ENCODE peak calls at places on chromosomes 1 and 21, in seven cellular contexts. One of them, this sample, is unnamed.

GRCh38 chr1:229192031-229192430 is 78.9 kb upstream of the RAB4A start:
- DNase-seq in astrocyte of the spinal cord: no peak
- DNase-seq in AG10803: peak; percentile 58
- DNase-seq in fibroblast of pulmonary artery: peak; percentile 69
- DNase-seq in PC-9: peak; percentile 67
- DNase-seq in A549: no peak
- DNase-seq in stomach: no peak
- DNase-seq in this sample: peak; percentile 62

GRCh38 chr1:163824490-163824889 is 502.7 kb downstream of the NUF2 start:
- DNase-seq in A549: no peak
- DNase-seq in PC-9: no peak
- DNase-seq in stomach: no peak
- DNase-seq in fibroblast of pulmonary artery: no peak
- DNase-seq in astrocyte of the spinal cord: no peak
- DNase-seq in AG10803: no peak
- DNase-seq in this sample: no peak

GRCh38 chr1:184362876-184363275 is 24.0 kb upstream of the C1orf21 start:
- DNase-seq in astrocyte of the spinal cord: no peak
- DNase-seq in A549: no peak
- DNase-seq in fibroblast of pulmonary artery: peak; percentile 81
- DNase-seq in PC-9: no peak
- DNase-seq in stomach: no peak
- DNase-seq in AG10803: peak; percentile 72
- DNase-seq in this sample: peak; percentile 39

GRCh38 chr1:109281680-109282496 is 1.1 kb downstream of the PSRC1 start:
- DNase-seq in stomach: no peak
- DNase-seq in A549: no peak
- DNase-seq in fibroblast of pulmonary artery: peak; percentile 36
- DNase-seq in AG10803: peak; percentile 45
- DNase-seq in astrocyte of the spinal cord: no peak
- DNase-seq in PC-9: no peak
- DNase-seq in this sample: no peak

GRCh38 chr21:46585191-46585953 is 19.5 kb downstream of the S100B start:
- DNase-seq in stomach: no peak
- DNase-seq in astrocyte of the spinal cord: no peak
- DNase-seq in AG10803: no peak
- DNase-seq in A549: no peak
- DNase-seq in fibroblast of pulmonary artery: no peak
- DNase-seq in PC-9: no peak
- DNase-seq in this sample: no peak

GRCh38 chr1:178066904-178067531 is 26.9 kb upstream of the RASAL2 start:
- DNase-seq in stomach: no peak
- DNase-seq in AG10803: no peak
- DNase-seq in A549: no peak
- DNase-seq in astrocyte of the spinal cord: no peak
- DNase-seq in fibroblast of pulmonary artery: peak; percentile 34
- DNase-seq in PC-9: no peak
- DNase-seq in this sample: no peak

GRCh38 chr1:218182455-218182854 is 102.6 kb upstream of the RRP15 start:
- DNase-seq in stomach: no peak
- DNase-seq in PC-9: no peak
- DNase-seq in AG10803: no peak
- DNase-seq in astrocyte of the spinal cord: no peak
- DNase-seq in A549: no peak
- DNase-seq in fibroblast of pulmonary artery: no peak
- DNase-seq in this sample: no peak

GRCh38 chr1:116909511-116910378 is at the start of gene PTGFRN:
- DNase-seq in stomach: peak; percentile 69
- DNase-seq in AG10803: peak; percentile 65
- DNase-seq in A549: peak; percentile 35
- DNase-seq in astrocyte of the spinal cord: peak; percentile 69
- DNase-seq in PC-9: peak; percentile 53
- DNase-seq in fibroblast of pulmonary artery: peak; percentile 75
- DNase-seq in this sample: peak; percentile 49

GRCh38 chr1:163205513-163205912 is 2.8 kb upstream of the RGS5 start:
- DNase-seq in fibroblast of pulmonary artery: peak; percentile 18
- DNase-seq in A549: no peak
- DNase-seq in PC-9: no peak
- DNase-seq in astrocyte of the spinal cord: peak; percentile 18
- DNase-seq in AG10803: peak; percentile 21
- DNase-seq in stomach: no peak
- DNase-seq in this sample: peak; percentile 34

GRCh38 chr1:77888429-77889239 is at the start of gene NEXN:
- DNase-seq in A549: peak; percentile 13
- DNase-seq in AG10803: peak; percentile 85
- DNase-seq in astrocyte of the spinal cord: peak; percentile 89
- DNase-seq in stomach: peak; percentile 63
- DNase-seq in PC-9: peak; percentile 39
- DNase-seq in fibroblast of pulmonary artery: peak; percentile 88
- DNase-seq in this sample: peak; percentile 79

GRCh38 chr1:37034301-37035013 is at the start of gene GRIK3:
- DNase-seq in AG10803: no peak
- DNase-seq in A549: no peak
- DNase-seq in fibroblast of pulmonary artery: no peak
- DNase-seq in astrocyte of the spinal cord: no peak
- DNase-seq in stomach: no peak
- DNase-seq in PC-9: no peak
- DNase-seq in this sample: no peak

GRCh38 chr1:32724678-32725594 is 22.4 kb upstream of the SYNC start:
- DNase-seq in fibroblast of pulmonary artery: peak; percentile 93
- DNase-seq in PC-9: peak; percentile 69
- DNase-seq in stomach: peak; percentile 58
- DNase-seq in astrocyte of the spinal cord: peak; percentile 88
- DNase-seq in A549: peak; percentile 81
- DNase-seq in AG10803: peak; percentile 96
- DNase-seq in this sample: peak; percentile 89

GRCh38 chr1:165144757-165145397 is 211.6 kb downstream of the LMX1A start:
- DNase-seq in fibroblast of pulmonary artery: peak; percentile 63
- DNase-seq in PC-9: no peak
- DNase-seq in stomach: peak; percentile 56
- DNase-seq in AG10803: peak; percentile 61
- DNase-seq in A549: no peak
- DNase-seq in astrocyte of the spinal cord: peak; percentile 45
- DNase-seq in this sample: peak; percentile 74

GRCh38 chr1:53919675-53920066 is 25.7 kb downstream of the DIO1 start:
- DNase-seq in AG10803: peak; percentile 17
- DNase-seq in astrocyte of the spinal cord: no peak
- DNase-seq in A549: no peak
- DNase-seq in PC-9: no peak
- DNase-seq in fibroblast of pulmonary artery: no peak
- DNase-seq in stomach: no peak
- DNase-seq in this sample: peak; percentile 18

GRCh38 chr1:115283681-115284146 is 54.3 kb downstream of the NGF start:
- DNase-seq in astrocyte of the spinal cord: no peak
- DNase-seq in A549: no peak
- DNase-seq in stomach: no peak
- DNase-seq in AG10803: no peak
- DNase-seq in PC-9: no peak
- DNase-seq in fibroblast of pulmonary artery: no peak
- DNase-seq in this sample: no peak

GRCh38 chr1:182002570-182002969 is 58.9 kb downstream of the ZNF648 start:
- DNase-seq in fibroblast of pulmonary artery: no peak
- DNase-seq in astrocyte of the spinal cord: no peak
- DNase-seq in A549: no peak
- DNase-seq in stomach: no peak
- DNase-seq in AG10803: no peak
- DNase-seq in PC-9: no peak
- DNase-seq in this sample: no peak

GRCh38 chr1:48500541-48501440 is 28.8 kb upstream of the SPATA6 start:
- DNase-seq in stomach: no peak
- DNase-seq in fibroblast of pulmonary artery: no peak
- DNase-seq in A549: no peak
- DNase-seq in AG10803: no peak
- DNase-seq in PC-9: no peak
- DNase-seq in astrocyte of the spinal cord: no peak
- DNase-seq in this sample: no peak

GRCh38 chr1:162055062-162055461 is 14.4 kb upstream of the NOS1AP start:
- DNase-seq in A549: peak; percentile 42
- DNase-seq in fibroblast of pulmonary artery: peak; percentile 85
- DNase-seq in PC-9: peak; percentile 90
- DNase-seq in stomach: no peak
- DNase-seq in AG10803: peak; percentile 48
- DNase-seq in astrocyte of the spinal cord: peak; percentile 82
- DNase-seq in this sample: peak; percentile 84
- TF ChIP-seq CTCF in A549: no peak
- TF ChIP-seq CTCF in fibroblast of pulmonary artery: peak; percentile 3
- TF ChIP-seq CTCF in PC-9: no peak
- TF ChIP-seq CTCF in stomach: no peak
- TF ChIP-seq CTCF in AG10803: no peak
- TF ChIP-seq CTCF in astrocyte of the spinal cord: no peak
- TF ChIP-seq CTCF in this sample: no peak

GRCh38 chr1:18422954-18423353 is 57.8 kb upstream of the KLHDC7A start:
- DNase-seq in fibroblast of pulmonary artery: no peak
- DNase-seq in stomach: no peak
- DNase-seq in A549: no peak
- DNase-seq in AG10803: no peak
- DNase-seq in astrocyte of the spinal cord: no peak
- DNase-seq in PC-9: no peak
- DNase-seq in this sample: no peak

GRCh38 chr1:18419845-18420184 is 60.9 kb upstream of the KLHDC7A start:
- DNase-seq in astrocyte of the spinal cord: no peak
- DNase-seq in A549: no peak
- DNase-seq in AG10803: no peak
- DNase-seq in PC-9: no peak
- DNase-seq in fibroblast of pulmonary artery: no peak
- DNase-seq in stomach: no peak
- DNase-seq in this sample: no peak

GRCh38 chr1:18417317-18418269 is 63.1 kb upstream of the KLHDC7A start:
- DNase-seq in fibroblast of pulmonary artery: no peak
- DNase-seq in stomach: no peak
- DNase-seq in PC-9: peak; percentile 34
- DNase-seq in AG10803: no peak
- DNase-seq in A549: no peak
- DNase-seq in astrocyte of the spinal cord: no peak
- DNase-seq in this sample: no peak

GRCh38 chr1:18422076-18422777 is 58.5 kb upstream of the KLHDC7A start:
- DNase-seq in AG10803: no peak
- DNase-seq in astrocyte of the spinal cord: no peak
- DNase-seq in stomach: no peak
- DNase-seq in PC-9: no peak
- DNase-seq in fibroblast of pulmonary artery: no peak
- DNase-seq in A549: no peak
- DNase-seq in this sample: no peak

GRCh38 chr1:18419123-18419844 is 61.4 kb upstream of the KLHDC7A start:
- DNase-seq in fibroblast of pulmonary artery: no peak
- DNase-seq in PC-9: no peak
- DNase-seq in astrocyte of the spinal cord: no peak
- DNase-seq in AG10803: no peak
- DNase-seq in A549: no peak
- DNase-seq in stomach: no peak
- DNase-seq in this sample: no peak
- H3K4me3 ChIP-seq in fibroblast of pulmonary artery: no peak overlapping the region
- H3K4me3 ChIP-seq in PC-9: no peak overlapping the region
- H3K4me3 ChIP-seq in astrocyte of the spinal cord: no peak overlapping the region
- H3K4me3 ChIP-seq in AG10803: no peak overlapping the region
- H3K4me3 ChIP-seq in A549: no peak overlapping the region
- H3K4me3 ChIP-seq in stomach: no peak overlapping the region
- H3K4me3 ChIP-seq in this sample: no peak overlapping the region

DNA sequence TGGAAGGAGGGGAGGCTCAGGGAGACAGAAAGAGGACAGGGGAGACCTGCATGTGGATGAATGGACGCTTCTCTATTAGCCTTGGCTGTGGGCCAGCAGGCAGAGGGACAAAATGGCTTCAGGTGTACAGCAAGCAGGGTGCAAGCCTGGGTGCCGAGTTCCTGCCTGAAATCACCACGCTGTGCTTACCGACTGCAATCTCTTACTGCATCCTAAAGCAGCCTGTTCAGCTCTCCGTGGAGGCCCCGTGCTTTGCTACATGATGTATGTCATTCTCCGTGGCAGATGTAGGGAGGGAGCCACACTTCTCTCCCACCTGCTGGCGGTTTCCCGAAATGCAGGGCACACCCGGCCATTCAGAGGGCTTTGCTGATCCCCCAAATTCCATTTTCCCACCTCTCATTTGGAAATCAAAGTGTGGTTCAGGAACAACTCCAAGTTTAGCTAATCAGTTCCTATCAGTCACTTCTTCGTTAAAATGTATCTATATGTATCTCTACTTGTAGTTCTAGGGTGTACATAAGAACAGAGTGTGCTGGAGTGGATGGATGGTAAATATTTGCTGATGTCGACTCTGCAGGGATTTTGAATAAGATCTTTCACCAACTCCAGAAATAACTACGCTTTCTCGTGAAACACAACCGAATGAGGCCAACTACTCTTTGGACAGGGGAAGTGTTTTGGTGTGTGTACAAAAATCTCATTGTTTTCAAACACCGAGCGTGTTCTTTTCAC is 122.3 kb upstream of the BACE2 start:
- DNase-seq in A549: no peak
- DNase-seq in astrocyte of the spinal cord: no peak
- DNase-seq in stomach: peak; percentile 64
- DNase-seq in PC-9: no peak
- DNase-seq in fibroblast of pulmonary artery: no peak
- DNase-seq in AG10803: no peak
- DNase-seq in this sample: no peak
- TF ChIP-seq CTCF in A549: no peak
- TF ChIP-seq CTCF in astrocyte of the spinal cord: peak; percentile 11
- TF ChIP-seq CTCF in stomach: peak; percentile 35
- TF ChIP-seq CTCF in PC-9: peak; percentile 28
- TF ChIP-seq CTCF in fibroblast of pulmonary artery: no peak
- TF ChIP-seq CTCF in AG10803: no peak
- TF ChIP-seq CTCF in this sample: no peak

GRCh38 chr1:45913183-45913924 is 109.9 kb downstream of the MAST2 start:
- DNase-seq in PC-9: no peak
- DNase-seq in fibroblast of pulmonary artery: peak; percentile 97
- DNase-seq in astrocyte of the spinal cord: peak; percentile 88
- DNase-seq in A549: no peak
- DNase-seq in stomach: no peak
- DNase-seq in AG10803: peak; percentile 97
- DNase-seq in this sample: peak; percentile 77
- H3K4me3 ChIP-seq in PC-9: no peak overlapping the region
- H3K4me3 ChIP-seq in fibroblast of pulmonary artery: peak overlapping the region; percentile 10
- H3K4me3 ChIP-seq in astrocyte of the spinal cord: no peak overlapping the region
- H3K4me3 ChIP-seq in A549: no peak overlapping the region
- H3K4me3 ChIP-seq in stomach: no peak overlapping the region
- H3K4me3 ChIP-seq in AG10803: peak overlapping the region; percentile 46
- H3K4me3 ChIP-seq in this sample: no peak overlapping the region

This sample was measured in choroid plexus epithelial cell.